ENCODE peak calls at places on chromosomes 11 and 22, in four cellular contexts. T, A, P and W are unnamed samples. For H3K4me1, the result is how much of the 10 kb centered on the place peaks cover.

GRCh38 chr22:33274214-33274828 is 216.1 kb upstream of the SYN3 start:
- DNase-seq in P (no peak), T (no peak), A (peak), W (peak)

GRCh38 chr11:10080134-10080533 is 213.9 kb downstream of the SBF2 start:
- DNase-seq in P (no peak), A (no peak), T (no peak), W (no peak)

GRCh38 chr22:27311666-27312566 is 489.6 kb downstream of the MN1 start:
- DNase-seq in P (no peak), A (no peak), T (peak), W (no peak)

GRCh38 chr22:44272330-44272729 is 40.4 kb downstream of the SHISAL1 start:
- DNase-seq in T (no peak), A (peak), P (no peak), W (no peak)

GRCh38 chr11:12008790-12009616 is 577 bp upstream of the DKK3 start:
- DNase-seq in T (peak), P (peak), A (no peak), W (no peak)

GRCh38 chr11:76653674-76654309 is 16.8 kb downstream of the LRRC32 start:
- DNase-seq in P (peak), A (no peak), T (no peak), W (no peak)

GRCh38 chr11:14645247-14645912 is 1.8 kb downstream of the PDE3B start:
- DNase-seq in T (no peak), A (no peak), P (no peak), W (no peak)

GRCh38 chr11:64817476-64817875 is 7.1 kb upstream of the MEN1 start:
- DNase-seq in P (no peak), T (no peak), A (no peak), W (no peak)

GRCh38 chr11:130671801-130672700 is 223.6 kb downstream of the ADAMTS15 start:
- DNase-seq in P (no peak), A (no peak), T (peak), W (no peak)

GRCh38 chr11:105609832-105610781 is at the start of gene GRIA4:
- DNase-seq in T (peak), P (peak), A (peak), W (peak)

GRCh38 chr22:44139773-44140172 is 41.0 kb upstream of the PARVG start:
- DNase-seq in T (no peak), A (no peak), P (no peak), W (no peak)

GRCh38 chr11:72860592-72860991 is 46.4 kb downstream of the ATG16L2 start:
- DNase-seq in A (no peak), T (no peak), P (no peak), W (no peak)

GRCh38 chr22:36319595-36320497 is 66.9 kb downstream of the APOL1 start:
- DNase-seq in A (peak), P (no peak), T (no peak), W (no peak)

GRCh38 chr22:25086902-25087282 is 112.8 kb upstream of the CRYBB3 start:
- DNase-seq in P (no peak), A (no peak), T (no peak), W (no peak)

GRCh38 chr11:35364101-35364780 is 55.1 kb downstream of the SLC1A2 start:
- DNase-seq in T (no peak), A (no peak), P (peak), W (peak)

GRCh38 chr11:132115454-132115853 is 745.0 kb downstream of the NTM start:
- DNase-seq in T (no peak), A (no peak), P (no peak), W (no peak)

GRCh38 chr11:18526130-18526520 is 617 bp downstream of the TSG101 start:
- DNase-seq in P (no peak), A (no peak), T (no peak), W (no peak)

GRCh38 chr11:58575377-58576020 is at the start of gene LPXN:
- DNase-seq in T (no peak), P (no peak), A (no peak), W (peak)

GRCh38 chr11:90468923-90469322 is 246.1 kb upstream of the CHORDC1 start:
- DNase-seq in T (no peak), A (no peak), P (no peak), W (no peak)

GRCh38 chr11:92916299-92916698 is 53.2 kb upstream of the MTNR1B start:
- DNase-seq in P (no peak), A (no peak), T (no peak), W (no peak)

GRCh38 chr11:66815646-66816045 is 27.6 kb upstream of the RCE1 start:
- DNase-seq in P (no peak), A (no peak), T (no peak), W (no peak)

GRCh38 chr11:117868815-117869642 is 7.4 kb downstream of the FXYD6 start:
- DNase-seq in T (no peak), A (no peak), P (no peak), W (no peak)

GRCh38 chr11:134045799-134046635 is 22.9 kb upstream of the JAM3 start:
- DNase-seq in A (peak), P (no peak), T (peak), W (no peak)

GRCh38 chr22:32255217-32255616 is at the start of gene SLC5A4:
- DNase-seq in T (no peak), P (no peak), A (no peak), W (peak)

GRCh38 chr11:12403122-12403994 is 26.0 kb downstream of the PARVA start:
- DNase-seq in T (no peak), P (no peak), A (no peak), W (no peak)

GRCh38 chr11:125376117-125376516 is 119.9 kb downstream of the FEZ1 start:
- DNase-seq in P (no peak), T (no peak), A (peak), W (peak)

GRCh38 chr11:17753153-17753552 is 18.6 kb downstream of the KCNC1 start:
- DNase-seq in P (no peak), T (no peak), A (peak), W (no peak)

GRCh38 chr11:65553301-65554001 is 4.7 kb downstream of the LTBP3 start:
- DNase-seq in P (no peak), A (peak), T (peak), W (peak)

GRCh38 chr22:41779889-41780505 is 20.5 kb upstream of the CCDC134 start:
- DNase-seq in T (no peak), P (no peak), A (peak), W (no peak)

GRCh38 chr11:134124660-134125451 is 56.0 kb downstream of the JAM3 start:
- DNase-seq in A (peak), T (peak), P (peak), W (peak)

GRCh38 chr11:15101072-15101701 is 13.5 kb upstream of the INSC start:
- DNase-seq in A (peak), T (no peak), P (no peak), W (peak)

GRCh38 chr11:63613517-63614135 is 607 bp downstream of the PLAAT3 start:
- DNase-seq in P (peak), A (peak), T (peak), W (peak)

GRCh38 chr22:49007013-49007653 is 820.5 kb downstream of the BRD1 start:
- DNase-seq in T (no peak), P (no peak), A (no peak), W (no peak)

GRCh38 chr11:62181097-62181496 is 8.9 kb upstream of the SCGB1D1 start:
- DNase-seq in T (no peak), A (no peak), P (no peak), W (no peak)
- TF ChIP-seq POLR2A in T (no peak), A (no peak), P (no peak), W (no peak)

GRCh38 chr11:504053-504993 is 2.7 kb downstream of the RNH1 start:
- DNase-seq in T (peak), A (peak), P (peak), W (no peak)
- H3K4me3 ChIP-seq in T (peak), A (peak), P (peak), W (peak)

DNA sequence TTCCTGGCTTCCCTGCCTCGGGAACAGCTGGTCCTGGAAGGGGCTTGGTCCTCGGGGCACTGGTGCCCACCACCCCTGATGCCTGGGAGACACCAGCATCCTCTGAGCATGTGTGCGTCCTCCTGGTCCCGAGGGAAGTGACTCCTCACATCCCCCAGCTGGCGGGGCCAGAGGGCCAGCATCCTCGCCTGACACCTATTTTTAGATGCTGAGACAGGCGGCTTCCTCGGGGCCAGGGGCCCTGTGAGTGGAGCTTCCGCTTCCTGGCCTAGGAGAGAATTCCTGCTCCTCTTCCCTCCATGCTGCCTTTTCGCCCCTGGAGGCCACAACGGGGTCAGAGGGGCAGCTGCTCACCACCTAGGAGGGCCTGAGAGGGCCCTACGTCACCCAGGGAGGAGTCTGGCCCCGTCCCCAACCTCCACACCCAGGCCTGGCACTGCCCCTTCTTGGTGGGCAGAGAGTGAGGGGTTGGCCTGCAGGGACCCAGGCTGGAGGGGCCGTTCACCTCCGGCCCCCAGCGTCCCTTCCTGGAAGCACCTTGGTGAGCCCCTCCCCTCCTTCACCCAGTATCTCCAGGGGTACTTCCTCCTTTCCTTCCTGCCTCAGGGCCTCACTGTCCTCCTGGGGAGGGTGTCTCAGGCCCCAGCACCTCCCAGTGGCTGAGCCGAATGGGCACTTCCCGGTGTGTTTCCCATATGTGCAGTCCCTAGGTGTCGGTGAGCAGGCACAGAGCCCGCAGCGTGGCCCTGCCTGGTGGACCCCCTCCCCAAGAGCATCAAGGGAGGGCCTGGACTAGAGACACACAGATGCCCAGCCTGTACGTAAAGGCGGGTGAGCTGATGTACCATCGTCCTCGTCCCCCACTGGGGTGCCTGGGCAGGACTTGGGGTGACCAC is 6.1 kb downstream of the CD81 start:
- DNase-seq in P (no peak), T (peak), A (peak), W (no peak)
- H3K4me1 ChIP-seq in P (half or more), T (half or more), A (half or more), W (half or more)

GRCh38 chr11:68271023-68271780 is 571 bp downstream of the C11orf24 start:
- DNase-seq in T (no peak), P (peak), A (peak), W (peak)

GRCh38 chr11:68271781-68272608 is at the start of gene C11orf24:
- DNase-seq in T (peak), A (peak), P (peak), W (peak)

GRCh38 chr11:68270334-68271022 is 1.3 kb downstream of the C11orf24 start:
- DNase-seq in T (no peak), P (no peak), A (no peak), W (no peak)

GRCh38 chr11:68275721-68276488 is 4.1 kb upstream of the C11orf24 start:
- DNase-seq in A (peak), T (no peak), P (no peak), W (no peak)

DNA sequence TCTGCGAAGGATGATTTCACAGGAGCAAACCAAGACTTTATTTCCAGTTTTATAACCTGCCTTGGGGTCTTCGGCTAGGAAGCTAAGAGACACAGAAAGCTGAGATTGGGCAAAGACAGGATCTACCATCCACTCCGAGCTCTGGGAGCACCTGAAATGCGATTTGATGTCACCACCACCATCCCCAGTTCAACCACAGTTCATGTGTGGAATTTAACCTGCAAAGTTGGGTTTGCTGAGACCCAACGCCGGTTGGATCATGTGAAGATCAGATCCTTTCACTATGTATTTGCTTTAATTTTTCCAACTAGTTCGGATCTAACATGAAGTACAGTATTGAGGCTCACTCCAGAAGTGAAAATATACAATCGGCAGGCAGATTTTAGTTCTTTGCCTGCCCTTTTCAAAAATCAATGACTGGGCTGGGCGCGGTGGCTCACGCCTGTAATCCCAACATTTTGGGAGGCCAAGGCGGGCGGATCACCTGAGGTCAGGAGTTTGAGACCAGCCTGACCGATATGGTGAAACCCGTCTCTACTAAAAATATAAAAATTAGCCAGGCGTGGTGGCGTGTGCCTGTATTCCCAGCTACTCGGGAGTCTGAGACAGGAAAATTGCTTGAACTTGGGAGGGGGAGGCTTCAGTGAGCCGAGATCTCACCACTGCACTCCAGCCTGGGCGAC is 1.4 kb upstream of the C11orf24 start:
- DNase-seq in T (no peak), P (no peak), A (no peak), W (no peak)
- TF ChIP-seq POLR2A in T (no peak), P (no peak), A (no peak), W (no peak)